ENCODE peak calls at places on chromosomes 6 and 20, in nine cellular contexts. M is upper lobe of right lung, H is lower lobe of right lung, Z is PC-3, U is heart right ventricle, J is fibroblast of lung, Y is A549, V is astrocyte, O is DND-41. S is an unnamed sample.

GRCh38 chr20:13587370-13587769 is 51.4 kb downstream of the TASP1 start:
- DNase-seq in M (no peak), H (no peak), Z (no peak), U (no peak), J (no peak), Y (no peak), V (no peak), O (no peak), S (no peak)

GRCh38 chr6:128168244-128168643 is 267.4 kb upstream of the THEMIS start:
- DNase-seq in M (no peak), H (no peak), Z (no peak), U (no peak), J (peak; percentile 4), Y (no peak), V (no peak), O (no peak), S (no peak)

GRCh38 chr20:48850257-48850656 is 22.5 kb upstream of the PREX1 start:
- DNase-seq in M (no peak), H (no peak), Z (no peak), U (no peak), J (no peak), Y (no peak), V (no peak), O (no peak), S (no peak)

GRCh38 chr6:170135461-170135820 is 155.4 kb downstream of the DLL1 start:
- DNase-seq in M (no peak), H (no peak), Z (no peak), U (no peak), J (no peak), Y (no peak), V (no peak), O (no peak), S (no peak)

GRCh38 chr6:17042422-17043147 is 59.3 kb upstream of the STMND1 start:
- DNase-seq in M (no peak), H (no peak), Z (peak; percentile 78), U (peak; percentile 17), J (peak; percentile 70), Y (peak; percentile 25), V (peak; percentile 56), O (no peak), S (peak; percentile 48)

GRCh38 chr6:21885532-21886089 is 292.1 kb downstream of the SOX4 start:
- DNase-seq in M (no peak), H (no peak), Z (peak; percentile 20), U (peak; percentile 27), J (peak; percentile 97), Y (peak; percentile 79), V (peak; percentile 96), O (no peak), S (peak; percentile 3)

GRCh38 chr6:107811591-107812218 is 12.4 kb downstream of the SCML4 start:
- DNase-seq in M (no peak), H (no peak), Z (peak; percentile 5), U (no peak), J (peak; percentile 22), Y (peak; percentile 3), V (peak; percentile 8), O (no peak), S (no peak)

GRCh38 chr6:6806793-6807518 is 218.4 kb downstream of the LY86 start:
- DNase-seq in M (peak; percentile 80), H (peak; percentile 84), Z (peak; percentile 81), U (peak; percentile 62), J (no peak), Y (no peak), V (no peak), O (no peak), S (no peak)

GRCh38 chr20:24382775-24383174 is 86.7 kb upstream of the SYNDIG1 start:
- DNase-seq in M (no peak), H (no peak), Z (no peak), U (no peak), J (no peak), Y (no peak), V (no peak), O (no peak), S (no peak)

GRCh38 chr6:134722429-134722828 is 227.5 kb downstream of the ALDH8A1 start:
- DNase-seq in M (no peak), H (no peak), Z (no peak), U (no peak), J (no peak), Y (no peak), V (no peak), O (no peak), S (no peak)

GRCh38 chr20:59988141-59988540 is 29.9 kb downstream of the CDH26 start:
- DNase-seq in M (peak; percentile 81), H (peak; percentile 72), Z (peak; percentile 97), U (no peak), J (peak; percentile 25), Y (peak; percentile 56), V (no peak), O (no peak), S (peak; percentile 87)

GRCh38 chr6:130118236-130118635 is 99.9 kb downstream of the L3MBTL3 start:
- DNase-seq in M (no peak), H (no peak), Z (no peak), U (no peak), J (no peak), Y (no peak), V (no peak), O (no peak), S (no peak)

GRCh38 chr6:162728706-162729105 is 932 bp downstream of the PACRG start:
- DNase-seq in M (no peak), H (no peak), Z (no peak), U (no peak), J (no peak), Y (no peak), V (no peak), O (no peak), S (no peak)

GRCh38 chr6:157056275-157056674 is 267.0 kb downstream of the TMEM242 start:
- DNase-seq in M (no peak), H (no peak), Z (no peak), U (no peak), J (no peak), Y (no peak), V (no peak), O (no peak), S (no peak)

GRCh38 chr6:149680490-149680889 is 32.0 kb upstream of the KATNA1 start:
- DNase-seq in M (no peak), H (no peak), Z (no peak), U (no peak), J (no peak), Y (no peak), V (no peak), O (no peak), S (no peak)

DNA sequence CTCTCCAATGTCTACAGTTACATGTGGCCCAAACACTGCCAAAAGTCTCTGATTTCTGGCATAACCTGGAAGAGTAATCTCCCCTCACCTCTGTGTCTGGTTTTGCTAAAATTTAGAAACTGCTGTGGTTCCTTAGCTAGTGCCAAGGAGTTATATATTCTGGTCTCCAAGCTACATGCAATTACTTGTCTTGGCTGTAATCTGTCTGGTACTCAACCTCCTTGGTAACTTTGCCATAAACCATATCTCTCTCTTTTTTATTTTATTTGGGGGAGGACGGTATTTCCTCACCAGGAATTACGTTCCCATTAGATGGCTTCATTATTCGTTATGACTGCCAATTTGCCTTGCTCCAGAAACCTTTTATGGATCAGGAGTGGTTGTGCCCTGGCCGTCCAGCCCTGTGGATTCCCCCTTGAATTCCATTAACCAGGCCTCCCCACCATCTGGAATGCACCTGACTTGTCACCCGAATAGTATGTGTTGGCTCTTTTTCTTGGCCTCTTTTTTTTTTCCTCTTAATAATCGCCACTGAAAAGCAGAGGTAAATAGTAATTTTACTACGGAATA is 400.0 kb downstream of the CD83 start:
- DNase-seq in M (no peak), H (no peak), Z (no peak), U (no peak), J (peak; percentile 55), Y (no peak), V (peak; percentile 42), O (no peak), S (no peak)
- H3K4me1 ChIP-seq in M (no peaks in the 10 kb centered on the region), H (no peaks in the 10 kb centered on the region), Z (peaks cover 5% of the 10 kb centered on the region), U (no peaks in the 10 kb centered on the region), J (no peaks in the 10 kb centered on the region), Y (no peaks in the 10 kb centered on the region), V (no peaks in the 10 kb centered on the region), O (peaks cover 15% of the 10 kb centered on the region), S (no peaks in the 10 kb centered on the region)

GRCh38 chr20:7980332-7981046 is 39.1 kb downstream of the TMX4 start:
- DNase-seq in M (no peak), H (no peak), Z (peak; percentile 62), U (no peak), J (peak; percentile 34), Y (peak; percentile 60), V (peak; percentile 29), O (no peak), S (no peak)
- TF ChIP-seq CTCF in M (peak; percentile 39), H (peak; percentile 42), Z (peak; percentile 83), U (peak; percentile 37), J (peak; percentile 65), Y (peak; percentile 48), V (peak; percentile 60), O (peak; percentile 60), S (no peak)

DNA sequence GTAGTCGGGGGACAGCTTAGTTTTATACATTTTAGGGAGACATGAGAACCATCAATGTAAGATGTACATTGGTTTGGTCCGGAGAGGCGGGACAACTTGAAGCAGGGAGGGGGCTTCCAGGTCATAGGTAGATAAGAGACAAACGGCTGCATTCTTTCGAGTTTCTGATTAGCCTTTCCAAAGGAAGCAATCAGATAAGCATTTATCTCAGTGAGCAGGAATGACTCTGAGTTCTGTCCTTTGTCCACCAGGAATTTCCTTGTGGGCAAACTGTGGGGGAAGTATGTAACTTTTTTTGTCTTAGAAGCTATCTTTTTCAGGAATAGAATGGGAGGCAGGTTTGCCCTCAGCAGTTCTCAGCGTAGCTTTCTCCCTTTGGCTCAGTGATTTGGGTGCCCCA is 1.4 kb downstream of the YTHDF1 start:
- DNase-seq in M (no peak), H (no peak), Z (no peak), U (no peak), J (peak; percentile 18), Y (no peak), V (no peak), O (no peak), S (no peak)
- H3K4me1 ChIP-seq in M (peaks cover 33% of the 10 kb centered on the region), H (peaks cover 48% of the 10 kb centered on the region), Z (peaks cover 36% of the 10 kb centered on the region), U (peaks cover 15% of the 10 kb centered on the region), J (peaks cover 5% of the 10 kb centered on the region), Y (peaks cover 46% of the 10 kb centered on the region), V (peaks cover 25% of the 10 kb centered on the region), O (peaks cover 57% of the 10 kb centered on the region), S (peaks cover 18% of the 10 kb centered on the region)

GRCh38 chr6:36133148-36133547 is 2.8 kb downstream of the MAPK13 start:
- DNase-seq in M (no peak), H (no peak), Z (no peak), U (no peak), J (no peak), Y (no peak), V (no peak), O (no peak), S (no peak)

GRCh38 chr6:36132221-36132895 is 2.0 kb downstream of the MAPK13 start:
- DNase-seq in M (no peak), H (no peak), Z (no peak), U (no peak), J (no peak), Y (no peak), V (no peak), O (no peak), S (no peak)

GRCh38 chr6:36130672-36131516 is 581 bp downstream of the MAPK13 start:
- DNase-seq in M (peak; percentile 89), H (peak; percentile 80), Z (peak; percentile 60), U (no peak), J (no peak), Y (no peak), V (no peak), O (no peak), S (peak; percentile 77)

GRCh38 chr6:36129889-36130671 is at the start of gene MAPK13:
- DNase-seq in M (peak; percentile 85), H (peak; percentile 71), Z (peak; percentile 58), U (no peak), J (peak; percentile 15), Y (no peak), V (no peak), O (no peak), S (peak; percentile 61)

GRCh38 chr6:36131517-36132220 is 1.4 kb downstream of the MAPK13 start:
- DNase-seq in M (peak; percentile 75), H (no peak), Z (peak; percentile 51), U (no peak), J (peak; percentile 48), Y (no peak), V (peak; percentile 44), O (no peak), S (peak; percentile 73)
- TF ChIP-seq CTCF in M (no peak), H (no peak), Z (no peak), U (no peak), J (no peak), Y (no peak), V (no peak), O (no peak), S (no peak)

S was measured in thyroid gland.